ENCODE peak calls at places on chromosomes 6 and 20, in seven cellular contexts. E, R, V, N, D, M and W are unnamed samples. For H3K9me3, the result is how much of the 10 kb centered on the place peaks cover.

GRCh38 chr6:55980627-55981211 is 105.3 kb upstream of the BMP5 start:
- DNase-seq in N (peak), D (peak), E (no peak), M (no peak), R (no peak), V (peak), W (no peak)

GRCh38 chr6:132973556-132973993 is 159.2 kb downstream of the RPS12 start:
- DNase-seq in V (no peak), N (no peak), E (no peak), R (no peak), M (no peak), D (no peak), W (no peak)

GRCh38 chr20:3727333-3728035 is 5.0 kb upstream of the HSPA12B start:
- DNase-seq in E (no peak), N (no peak), D (no peak), M (peak), V (peak), R (no peak), W (no peak)

GRCh38 chr20:11252447-11252846 is 578.6 kb upstream of the JAG1 start:
- DNase-seq in E (no peak), V (no peak), R (no peak), N (no peak), M (no peak), D (no peak), W (no peak)

GRCh38 chr6:46676604-46677313 is 10.9 kb upstream of the TDRD6 start:
- DNase-seq in N (peak), V (no peak), D (no peak), E (no peak), R (no peak), M (no peak), W (no peak)

GRCh38 chr6:41286544-41287346 is at the start of gene TREM1:
- DNase-seq in N (no peak), V (peak), E (no peak), D (no peak), R (peak), M (peak), W (peak)

GRCh38 chr6:168506460-168506859 is 65.5 kb downstream of the SMOC2 start:
- DNase-seq in V (no peak), E (peak), N (no peak), D (no peak), R (no peak), M (no peak), W (no peak)

GRCh38 chr6:113634352-113635163 is 222.6 kb upstream of the MARCKS start:
- DNase-seq in E (no peak), M (no peak), R (no peak), N (no peak), V (peak), D (no peak), W (no peak)

GRCh38 chr6:158389188-158389919 is 77.1 kb downstream of the TULP4 start:
- DNase-seq in E (no peak), R (no peak), D (no peak), V (no peak), N (no peak), M (no peak), W (no peak)

GRCh38 chr6:153129873-153130514 is 1.1 kb downstream of the RGS17 start:
- DNase-seq in E (no peak), V (peak), M (peak), N (peak), D (no peak), R (no peak), W (no peak)

GRCh38 chr6:114638346-114638745 is 295.5 kb upstream of the HS3ST5 start:
- DNase-seq in E (no peak), D (no peak), N (no peak), M (no peak), V (no peak), R (no peak), W (no peak)

GRCh38 chr6:25083784-25084507 is 148.2 kb upstream of the RIPOR2 start:
- DNase-seq in N (no peak), M (no peak), D (no peak), R (no peak), E (no peak), V (no peak), W (no peak)

GRCh38 chr6:136927313-136927712 is 5.2 kb downstream of the SLC35D3 start:
- DNase-seq in N (no peak), E (peak), D (peak), V (peak), M (no peak), R (no peak), W (no peak)

GRCh38 chr6:138685257-138685656 is 88.3 kb upstream of the CCDC28A start:
- DNase-seq in M (no peak), R (no peak), E (no peak), D (no peak), V (no peak), N (no peak), W (no peak)

GRCh38 chr6:29791162-29791561 is 36.5 kb upstream of the HLA-G start:
- DNase-seq in V (peak), D (no peak), N (no peak), R (no peak), M (no peak), E (no peak), W (no peak)

GRCh38 chr6:18352001-18352400 is 35.1 kb upstream of the RNF144B start:
- DNase-seq in E (no peak), D (no peak), R (no peak), M (no peak), N (no peak), V (peak), W (no peak)

GRCh38 chr6:108810057-108810643 is 38.1 kb upstream of the ARMC2 start:
- DNase-seq in E (no peak), M (no peak), N (no peak), D (no peak), V (no peak), R (no peak), W (no peak)

GRCh38 chr20:44478188-44478587 is 2.5 kb downstream of the TTPAL start:
- DNase-seq in D (no peak), E (no peak), V (no peak), R (no peak), N (no peak), M (no peak), W (no peak)

GRCh38 chr20:49313271-49313670 is 35.4 kb upstream of the ZNFX1 start:
- DNase-seq in V (no peak), D (no peak), N (no peak), M (no peak), R (no peak), E (no peak), W (no peak)

GRCh38 chr20:41645372-41645771 is 27.2 kb upstream of the CHD6 start:
- DNase-seq in E (no peak), R (no peak), D (no peak), M (no peak), N (no peak), V (no peak), W (no peak)

GRCh38 chr6:168098431-168098861 is 19.4 kb upstream of the FRMD1 start:
- DNase-seq in D (no peak), E (no peak), M (peak), N (no peak), R (no peak), V (no peak), W (peak)

GRCh38 chr6:30763618-30764489 is 19.5 kb upstream of the IER3 start:
- DNase-seq in M (no peak), D (no peak), E (peak), R (no peak), N (peak), V (peak), W (no peak)

GRCh38 chr6:90222724-90223198 is 73.9 kb downstream of the BACH2 start:
- DNase-seq in D (peak), N (no peak), V (peak), M (no peak), E (no peak), R (no peak), W (no peak)

GRCh38 chr6:10951675-10952282 is 64.9 kb downstream of the SYCP2L start:
- DNase-seq in V (peak), E (no peak), D (peak), R (no peak), M (no peak), N (peak), W (no peak)

GRCh38 chr20:13900506-13900905 is 89.9 kb downstream of the SEL1L2 start:
- DNase-seq in N (no peak), D (no peak), R (no peak), E (no peak), M (no peak), V (no peak), W (no peak)

DNA sequence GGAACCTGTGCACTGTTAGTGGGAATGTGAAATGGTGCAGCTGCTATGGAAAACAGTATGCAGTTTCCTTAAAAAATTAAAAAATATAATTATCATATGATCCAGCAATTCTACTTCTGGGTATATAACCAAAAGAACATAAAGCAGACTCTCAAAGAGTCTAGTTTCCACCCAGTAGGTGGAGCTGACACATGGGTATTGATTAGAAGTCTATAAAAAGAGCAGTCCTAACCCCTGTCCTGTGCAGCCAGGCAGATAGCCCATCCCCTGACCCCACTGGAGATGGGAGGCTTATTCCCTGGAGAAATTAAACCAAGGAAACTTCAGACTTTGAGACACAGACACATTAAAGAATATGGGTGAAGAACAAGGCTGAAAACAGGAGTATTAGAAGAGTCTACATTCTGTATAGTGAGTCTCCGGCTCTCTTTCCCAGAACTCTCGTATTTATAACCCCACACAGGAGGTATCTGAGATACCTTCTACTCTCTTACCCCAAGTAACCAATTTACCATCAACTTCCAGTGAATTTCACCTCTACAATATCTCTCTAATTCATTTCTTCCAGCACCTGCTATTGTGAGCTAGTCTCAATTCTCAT is 92.3 kb downstream of the SEL1L2 start:
- DNase-seq in E (no peak), V (no peak), M (no peak), R (no peak), N (peak), D (no peak), W (no peak)
- TF ChIP-seq CTCF in E (no peak), V (no peak), M (no peak), R (peak), N (no peak), D (no peak), W (no peak)

GRCh38 chr6:71558974-71559373 is 270.4 kb downstream of the OGFRL1 start:
- DNase-seq in V (no peak), M (no peak), D (no peak), N (no peak), R (no peak), E (no peak), W (no peak)

GRCh38 chr6:71551798-71552197 is 263.2 kb downstream of the OGFRL1 start:
- DNase-seq in N (no peak), E (no peak), M (peak), D (no peak), R (no peak), V (no peak), W (no peak)

DNA sequence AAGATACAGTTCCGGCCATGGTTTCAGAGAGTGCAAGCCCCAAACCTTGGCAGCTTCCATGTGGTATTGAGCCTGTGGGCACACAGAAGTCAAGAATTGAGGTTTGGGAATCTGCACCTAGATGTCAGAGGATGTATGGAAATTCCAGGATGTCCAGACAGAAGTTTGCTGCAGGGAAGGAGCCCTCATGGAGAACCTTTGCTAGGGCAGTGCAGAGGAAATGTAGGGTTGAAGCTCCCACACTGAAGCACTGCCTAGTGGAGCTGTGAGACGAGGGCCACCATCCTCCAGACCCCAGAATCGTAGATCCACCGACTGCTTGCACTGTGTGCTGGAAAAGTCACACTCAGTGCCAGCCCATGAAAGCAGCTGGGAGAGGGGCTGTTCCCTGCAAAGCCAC is 267.5 kb downstream of the OGFRL1 start:
- DNase-seq in V (no peak), D (no peak), E (no peak), N (no peak), M (peak), R (no peak), W (no peak)
- H3K9me3 ChIP-seq in V (under half), D (under half), E (under half), N (under half), M (half or more), R (half or more), W (half or more)

DNA sequence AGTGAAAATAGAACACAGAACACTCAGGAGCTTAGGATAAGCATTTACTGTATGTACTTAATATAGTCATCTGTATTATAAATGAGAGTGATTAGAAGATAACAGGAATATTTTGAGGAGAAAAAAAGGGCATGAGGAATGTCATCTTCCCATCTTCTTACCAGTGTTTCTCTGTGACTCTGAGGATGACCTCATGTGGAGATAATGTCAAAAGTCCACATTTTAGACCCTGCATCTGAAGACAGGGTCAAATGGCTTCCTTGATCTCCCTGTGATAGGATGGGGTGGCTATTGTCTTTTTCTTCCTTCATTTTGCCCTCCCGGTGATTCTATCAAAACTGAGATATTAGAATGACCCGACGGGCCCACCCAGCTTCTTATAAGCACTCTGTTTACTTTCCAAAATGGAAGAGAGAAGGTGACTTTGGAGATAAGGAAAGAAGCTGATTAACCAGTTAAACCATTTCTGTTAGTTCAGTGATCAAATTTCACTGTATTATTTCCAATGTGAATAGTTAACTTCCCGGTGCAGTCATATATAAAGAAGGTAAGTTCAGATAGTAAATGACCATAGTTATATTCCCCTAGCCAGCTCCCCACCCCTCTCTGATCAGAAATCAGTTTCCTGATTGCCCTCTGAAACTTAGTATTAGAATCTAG is 115.7 kb upstream of the SALL4 start:
- DNase-seq in M (no peak), N (no peak), E (no peak), R (no peak), D (no peak), V (no peak), W (no peak)
- TF ChIP-seq CTCF in M (no peak), N (no peak), E (no peak), R (no peak), D (no peak), V (no peak), W (no peak)

GRCh38 chr6:169936355-169936975 is 185.0 kb downstream of the ERMARD start:
- DNase-seq in V (no peak), E (no peak), D (no peak), R (no peak), M (no peak), N (no peak), W (no peak)

GRCh38 chr6:169939554-169940164 is 188.2 kb downstream of the ERMARD start:
- DNase-seq in E (no peak), D (no peak), M (peak), N (no peak), V (no peak), R (no peak), W (no peak)

GRCh38 chr6:169938731-169939130 is 187.3 kb downstream of the ERMARD start:
- DNase-seq in E (no peak), M (no peak), R (no peak), N (no peak), V (no peak), D (no peak), W (no peak)

GRCh38 chr6:169937389-169938261 is 186.2 kb downstream of the ERMARD start:
- DNase-seq in M (peak), V (no peak), N (no peak), R (no peak), E (no peak), D (no peak), W (no peak)

GRCh38 chr6:169938262-169938701 is 186.9 kb downstream of the ERMARD start:
- DNase-seq in N (no peak), R (no peak), M (no peak), D (no peak), E (no peak), V (no peak), W (no peak)
- H3K9me3 ChIP-seq in N (under half), R (under half), M (under half), D (under half), E (under half), V (half or more), W (under half)

GRCh38 chr20:7091655-7092054 is 324.2 kb downstream of the BMP2 start:
- DNase-seq in D (no peak), E (no peak), V (no peak), M (no peak), N (no peak), R (no peak), W (no peak)

GRCh38 chr20:7090001-7090400 is 322.5 kb downstream of the BMP2 start:
- DNase-seq in E (no peak), M (no peak), R (no peak), D (no peak), V (no peak), N (no peak), W (no peak)

GRCh38 chr20:7090753-7091310 is 323.3 kb downstream of the BMP2 start:
- DNase-seq in D (no peak), R (no peak), E (no peak), M (no peak), V (no peak), N (no peak), W (no peak)

DNA sequence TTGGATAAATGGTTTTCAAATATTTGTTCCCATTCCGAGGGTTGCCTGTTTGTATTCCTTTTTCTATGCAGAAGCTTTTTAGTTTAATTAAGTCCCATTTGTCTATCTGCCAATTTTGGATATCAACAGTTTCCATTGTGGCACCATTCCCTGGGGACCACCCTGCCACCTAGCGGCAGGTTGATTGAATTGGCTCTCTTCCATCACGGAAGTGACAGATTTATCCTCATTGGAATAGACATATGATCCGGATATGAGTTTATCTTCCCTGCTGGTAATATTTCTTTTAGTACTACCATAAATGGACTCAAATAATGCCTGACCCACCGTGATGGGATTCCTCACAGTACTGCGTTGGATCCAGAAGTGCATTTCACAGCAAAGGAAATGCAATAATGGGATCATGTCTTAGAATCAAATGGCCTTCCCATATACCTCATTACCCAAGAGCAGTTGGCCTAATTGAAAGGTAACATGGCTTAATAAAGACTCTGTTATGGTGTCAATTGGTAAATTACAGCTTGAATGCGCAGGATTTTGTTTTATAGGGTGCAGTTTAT is 327.0 kb downstream of the BMP2 start:
- DNase-seq in N (peak), M (no peak), E (no peak), D (peak), R (peak), V (peak), W (no peak)
- TF ChIP-seq CTCF in N (peak), M (peak), E (peak), D (peak), R (peak), V (peak), W (peak)

GRCh38 chr20:62487-62886 is 25.0 kb upstream of the DEFB125 start:
- DNase-seq in V (no peak), D (no peak), M (no peak), E (no peak), R (no peak), N (no peak), W (no peak)

GRCh38 chr20:61230-61629 is 26.2 kb upstream of the DEFB125 start:
- DNase-seq in V (no peak), R (no peak), M (no peak), E (no peak), D (no peak), N (no peak), W (no peak)

GRCh38 chr20:64026-64603 is 23.4 kb upstream of the DEFB125 start:
- DNase-seq in E (no peak), D (no peak), N (no peak), V (no peak), R (no peak), M (no peak), W (no peak)

GRCh38 chr20:61757-62156 is 25.7 kb upstream of the DEFB125 start:
- DNase-seq in N (no peak), M (no peak), V (no peak), D (no peak), E (no peak), R (no peak), W (no peak)

GRCh38 chr20:64766-65322 is 22.6 kb upstream of the DEFB125 start:
- DNase-seq in D (no peak), R (no peak), N (no peak), E (no peak), V (no peak), M (no peak), W (no peak)
- H3K9me3 ChIP-seq in D (under half), R (under half), N (under half), E (under half), V (under half), M (under half), W (under half)

GRCh38 chr6:98286620-98287019 is 547.8 kb upstream of the POU3F2 start:
- DNase-seq in V (no peak), D (no peak), N (no peak), R (no peak), M (no peak), E (no peak), W (no peak)

GRCh38 chr6:98292812-98293211 is 541.6 kb upstream of the POU3F2 start:
- DNase-seq in V (no peak), E (no peak), N (no peak), R (no peak), D (no peak), M (no peak), W (no peak)

DNA sequence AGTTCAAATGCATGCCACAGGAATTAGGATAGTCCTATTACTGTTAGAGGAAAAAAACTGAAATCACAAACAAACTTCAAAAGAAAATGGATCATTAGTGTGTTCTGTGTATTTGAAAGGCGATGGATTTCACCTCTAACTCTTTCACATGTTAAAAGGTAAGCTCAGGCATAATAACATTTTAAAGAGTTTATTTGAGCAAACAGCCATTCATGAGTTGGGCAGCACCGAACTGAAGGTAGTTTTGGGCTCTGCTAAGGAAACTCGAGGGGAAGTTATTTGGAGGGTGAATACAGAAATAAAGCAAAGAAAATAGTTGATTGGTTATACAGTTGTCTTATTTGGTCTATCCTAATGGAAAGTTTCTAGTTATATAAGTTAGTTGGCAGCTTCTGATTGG is 546.5 kb upstream of the POU3F2 start:
- DNase-seq in E (no peak), V (no peak), R (no peak), N (no peak), D (no peak), M (no peak), W (no peak)
- TF ChIP-seq CTCF in E (no peak), V (no peak), R (no peak), N (no peak), D (no peak), M (no peak), W (no peak)